ENCODE peak calls at places on chromosomes 7 and 10, in ten cellular contexts. One of them, this sample, is unnamed.
A peak's percentile ranks its signal among the peaks of the same experiment; 100 is the strongest.

GRCh38 chr7:39942883-39943282 is 7.2 kb upstream of the CDK13 start:
- DNase-seq in hepatocyte: no peak
- DNase-seq in PC-3: no peak
- DNase-seq in GM12891: no peak
- DNase-seq in tibial artery: no peak
- DNase-seq in NCI-H69: no peak
- DNase-seq in mammary epithelial cell: no peak
- DNase-seq in tibial nerve: no peak
- DNase-seq in HuH-7: no peak
- DNase-seq in fibroblast of gingiva: no peak
- DNase-seq in this sample: no peak

GRCh38 chr7:28358423-28358868 is 53.9 kb upstream of the CREB5 start:
- DNase-seq in hepatocyte: no peak
- DNase-seq in PC-3: peak; percentile 93
- DNase-seq in GM12891: no peak
- DNase-seq in tibial artery: no peak
- DNase-seq in NCI-H69: peak; percentile 50
- DNase-seq in mammary epithelial cell: peak; percentile 96
- DNase-seq in tibial nerve: no peak
- DNase-seq in HuH-7: no peak
- DNase-seq in fibroblast of gingiva: peak; percentile 97
- DNase-seq in this sample: peak; percentile 98

GRCh38 chr10:79404231-79404609 is 41.2 kb downstream of the ZCCHC24 start:
- DNase-seq in hepatocyte: peak; percentile 81
- DNase-seq in PC-3: peak; percentile 81
- DNase-seq in GM12891: no peak
- DNase-seq in tibial artery: peak; percentile 83
- DNase-seq in NCI-H69: no peak
- DNase-seq in mammary epithelial cell: peak; percentile 23
- DNase-seq in tibial nerve: peak; percentile 78
- DNase-seq in HuH-7: peak; percentile 37
- DNase-seq in fibroblast of gingiva: peak; percentile 88
- DNase-seq in this sample: peak; percentile 89

GRCh38 chr10:92814790-92815189 is 33.5 kb upstream of the EXOC6 start:
- DNase-seq in hepatocyte: no peak
- DNase-seq in PC-3: no peak
- DNase-seq in GM12891: no peak
- DNase-seq in tibial artery: no peak
- DNase-seq in NCI-H69: no peak
- DNase-seq in mammary epithelial cell: no peak
- DNase-seq in tibial nerve: no peak
- DNase-seq in HuH-7: no peak
- DNase-seq in fibroblast of gingiva: no peak
- DNase-seq in this sample: no peak

GRCh38 chr7:39091774-39092173 is 114.1 kb downstream of the POU6F2 start:
- DNase-seq in hepatocyte: no peak
- DNase-seq in PC-3: no peak
- DNase-seq in GM12891: no peak
- DNase-seq in tibial artery: no peak
- DNase-seq in NCI-H69: no peak
- DNase-seq in mammary epithelial cell: no peak
- DNase-seq in tibial nerve: no peak
- DNase-seq in HuH-7: no peak
- DNase-seq in fibroblast of gingiva: no peak
- DNase-seq in this sample: no peak

GRCh38 chr10:78203915-78204818 is 170.5 kb downstream of the RPS24 start:
- DNase-seq in hepatocyte: peak; percentile 81
- DNase-seq in PC-3: no peak
- DNase-seq in GM12891: no peak
- DNase-seq in tibial artery: no peak
- DNase-seq in NCI-H69: peak; percentile 72
- DNase-seq in mammary epithelial cell: no peak
- DNase-seq in tibial nerve: no peak
- DNase-seq in HuH-7: no peak
- DNase-seq in fibroblast of gingiva: no peak
- DNase-seq in this sample: peak; percentile 58

GRCh38 chr10:3867454-3868273 is 82.7 kb upstream of the KLF6 start:
- DNase-seq in hepatocyte: no peak
- DNase-seq in PC-3: peak; percentile 34
- DNase-seq in GM12891: no peak
- DNase-seq in tibial artery: no peak
- DNase-seq in NCI-H69: no peak
- DNase-seq in mammary epithelial cell: peak; percentile 55
- DNase-seq in tibial nerve: no peak
- DNase-seq in HuH-7: no peak
- DNase-seq in fibroblast of gingiva: no peak
- DNase-seq in this sample: no peak

GRCh38 chr10:25061125-25061524 is 44.7 kb downstream of the THNSL1 start:
- DNase-seq in hepatocyte: no peak
- DNase-seq in PC-3: no peak
- DNase-seq in GM12891: no peak
- DNase-seq in tibial artery: no peak
- DNase-seq in NCI-H69: peak; percentile 33
- DNase-seq in mammary epithelial cell: no peak
- DNase-seq in tibial nerve: no peak
- DNase-seq in HuH-7: no peak
- DNase-seq in fibroblast of gingiva: no peak
- DNase-seq in this sample: no peak

GRCh38 chr10:43076311-43076875 is 476 bp upstream of the RET start:
- DNase-seq in hepatocyte: no peak
- DNase-seq in PC-3: no peak
- DNase-seq in GM12891: no peak
- DNase-seq in tibial artery: no peak
- DNase-seq in NCI-H69: peak; percentile 11
- DNase-seq in mammary epithelial cell: peak; percentile 30
- DNase-seq in tibial nerve: no peak
- DNase-seq in HuH-7: no peak
- DNase-seq in fibroblast of gingiva: no peak
- DNase-seq in this sample: no peak

GRCh38 chr10:71383972-71384687 is 12.6 kb upstream of the CDH23 start:
- DNase-seq in hepatocyte: peak; percentile 75
- DNase-seq in PC-3: peak; percentile 58
- DNase-seq in GM12891: peak; percentile 62
- DNase-seq in tibial artery: peak; percentile 55
- DNase-seq in NCI-H69: peak; percentile 58
- DNase-seq in mammary epithelial cell: no peak
- DNase-seq in tibial nerve: peak; percentile 79
- DNase-seq in HuH-7: peak; percentile 84
- DNase-seq in fibroblast of gingiva: peak; percentile 14
- DNase-seq in this sample: peak; percentile 29

GRCh38 chr10:77165445-77166316 is 471.9 kb downstream of the KCNMA1 start:
- DNase-seq in hepatocyte: peak; percentile 75
- DNase-seq in PC-3: peak; percentile 100
- DNase-seq in GM12891: no peak
- DNase-seq in tibial artery: no peak
- DNase-seq in NCI-H69: peak; percentile 89
- DNase-seq in mammary epithelial cell: peak; percentile 68
- DNase-seq in tibial nerve: peak; percentile 65
- DNase-seq in HuH-7: peak; percentile 14
- DNase-seq in fibroblast of gingiva: peak; percentile 58
- DNase-seq in this sample: peak; percentile 64

GRCh38 chr7:81833401-81833800 is 63.6 kb upstream of the HGF start:
- DNase-seq in hepatocyte: no peak
- DNase-seq in PC-3: no peak
- DNase-seq in GM12891: no peak
- DNase-seq in tibial artery: no peak
- DNase-seq in NCI-H69: no peak
- DNase-seq in mammary epithelial cell: no peak
- DNase-seq in tibial nerve: no peak
- DNase-seq in HuH-7: no peak
- DNase-seq in fibroblast of gingiva: peak; percentile 10
- DNase-seq in this sample: peak; percentile 73

GRCh38 chr10:125020386-125020785 is 78.5 kb downstream of the ZRANB1 start:
- DNase-seq in hepatocyte: no peak
- DNase-seq in PC-3: no peak
- DNase-seq in GM12891: no peak
- DNase-seq in tibial artery: no peak
- DNase-seq in NCI-H69: no peak
- DNase-seq in mammary epithelial cell: no peak
- DNase-seq in tibial nerve: no peak
- DNase-seq in HuH-7: no peak
- DNase-seq in fibroblast of gingiva: no peak
- DNase-seq in this sample: no peak

GRCh38 chr7:4612939-4613841 is 68.9 kb upstream of the FOXK1 start:
- DNase-seq in hepatocyte: no peak
- DNase-seq in PC-3: no peak
- DNase-seq in GM12891: no peak
- DNase-seq in tibial artery: peak; percentile 30
- DNase-seq in NCI-H69: no peak
- DNase-seq in mammary epithelial cell: peak; percentile 20
- DNase-seq in tibial nerve: no peak
- DNase-seq in HuH-7: no peak
- DNase-seq in fibroblast of gingiva: peak; percentile 15
- DNase-seq in this sample: peak; percentile 65

GRCh38 chr7:43591551-43592180 is 8.8 kb downstream of the STK17A start:
- DNase-seq in hepatocyte: no peak
- DNase-seq in PC-3: peak; percentile 39
- DNase-seq in GM12891: no peak
- DNase-seq in tibial artery: no peak
- DNase-seq in NCI-H69: no peak
- DNase-seq in mammary epithelial cell: peak; percentile 73
- DNase-seq in tibial nerve: no peak
- DNase-seq in HuH-7: no peak
- DNase-seq in fibroblast of gingiva: no peak
- DNase-seq in this sample: peak; percentile 34

GRCh38 chr7:37495574-37496184 is 47.0 kb upstream of the ELMO1 start:
- DNase-seq in hepatocyte: peak; percentile 37
- DNase-seq in PC-3: peak; percentile 39
- DNase-seq in GM12891: no peak
- DNase-seq in tibial artery: no peak
- DNase-seq in NCI-H69: peak; percentile 29
- DNase-seq in mammary epithelial cell: peak; percentile 25
- DNase-seq in tibial nerve: peak; percentile 53
- DNase-seq in HuH-7: peak; percentile 23
- DNase-seq in fibroblast of gingiva: peak; percentile 26
- DNase-seq in this sample: peak; percentile 22

GRCh38 chr10:77001186-77001585 is 636.4 kb downstream of the KCNMA1 start:
- DNase-seq in hepatocyte: no peak
- DNase-seq in PC-3: no peak
- DNase-seq in GM12891: no peak
- DNase-seq in tibial artery: no peak
- DNase-seq in NCI-H69: no peak
- DNase-seq in mammary epithelial cell: no peak
- DNase-seq in tibial nerve: no peak
- DNase-seq in HuH-7: no peak
- DNase-seq in fibroblast of gingiva: no peak
- DNase-seq in this sample: no peak

GRCh38 chr7:1961776-1962276 is 270.9 kb downstream of the MAD1L1 start:
- DNase-seq in hepatocyte: no peak
- DNase-seq in PC-3: peak; percentile 31
- DNase-seq in GM12891: no peak
- DNase-seq in tibial artery: no peak
- DNase-seq in NCI-H69: no peak
- DNase-seq in mammary epithelial cell: peak; percentile 90
- DNase-seq in tibial nerve: no peak
- DNase-seq in HuH-7: no peak
- DNase-seq in fibroblast of gingiva: no peak
- DNase-seq in this sample: peak; percentile 85

GRCh38 chr10:24349379-24350110 is 140.6 kb downstream of the KIAA1217 start:
- DNase-seq in hepatocyte: no peak
- DNase-seq in PC-3: peak; percentile 87
- DNase-seq in GM12891: no peak
- DNase-seq in tibial artery: no peak
- DNase-seq in NCI-H69: no peak
- DNase-seq in mammary epithelial cell: peak; percentile 74
- DNase-seq in tibial nerve: no peak
- DNase-seq in HuH-7: no peak
- DNase-seq in fibroblast of gingiva: peak; percentile 65
- DNase-seq in this sample: peak; percentile 30

GRCh38 chr7:7799138-7799537 is 80.7 kb upstream of the RPA3 start:
- DNase-seq in hepatocyte: peak; percentile 42
- DNase-seq in PC-3: peak; percentile 73
- DNase-seq in GM12891: no peak
- DNase-seq in tibial artery: no peak
- DNase-seq in NCI-H69: peak; percentile 82
- DNase-seq in mammary epithelial cell: no peak
- DNase-seq in tibial nerve: no peak
- DNase-seq in HuH-7: no peak
- DNase-seq in fibroblast of gingiva: peak; percentile 46
- DNase-seq in this sample: peak; percentile 49

GRCh38 chr10:97025613-97026242 is 160.0 kb downstream of the SLIT1 start:
- DNase-seq in hepatocyte: peak; percentile 49
- DNase-seq in PC-3: peak; percentile 25
- DNase-seq in GM12891: no peak
- DNase-seq in tibial artery: peak; percentile 35
- DNase-seq in NCI-H69: peak; percentile 58
- DNase-seq in mammary epithelial cell: peak; percentile 20
- DNase-seq in tibial nerve: peak; percentile 59
- DNase-seq in HuH-7: peak; percentile 84
- DNase-seq in fibroblast of gingiva: peak; percentile 64
- DNase-seq in this sample: peak; percentile 55

GRCh38 chr10:10499839-10500238 is 517.8 kb upstream of the CELF2 start:
- DNase-seq in hepatocyte: no peak
- DNase-seq in PC-3: no peak
- DNase-seq in GM12891: no peak
- DNase-seq in tibial artery: no peak
- DNase-seq in NCI-H69: no peak
- DNase-seq in mammary epithelial cell: no peak
- DNase-seq in tibial nerve: no peak
- DNase-seq in HuH-7: no peak
- DNase-seq in fibroblast of gingiva: peak; percentile 7
- DNase-seq in this sample: peak; percentile 58

GRCh38 chr10:21260793-21261149 is 264.7 kb downstream of the SKIDA1 start:
- DNase-seq in hepatocyte: no peak
- DNase-seq in PC-3: no peak
- DNase-seq in GM12891: no peak
- DNase-seq in tibial artery: no peak
- DNase-seq in NCI-H69: no peak
- DNase-seq in mammary epithelial cell: no peak
- DNase-seq in tibial nerve: no peak
- DNase-seq in HuH-7: no peak
- DNase-seq in fibroblast of gingiva: no peak
- DNase-seq in this sample: peak; percentile 23

GRCh38 chr7:120867932-120868331 is 10.0 kb upstream of the TSPAN12 start:
- DNase-seq in hepatocyte: no peak
- DNase-seq in PC-3: peak; percentile 66
- DNase-seq in GM12891: no peak
- DNase-seq in tibial artery: no peak
- DNase-seq in NCI-H69: no peak
- DNase-seq in mammary epithelial cell: peak; percentile 16
- DNase-seq in tibial nerve: no peak
- DNase-seq in HuH-7: no peak
- DNase-seq in fibroblast of gingiva: no peak
- DNase-seq in this sample: no peak

GRCh38 chr10:80075781-80076180 is 2.7 kb upstream of the TMEM254 start:
- DNase-seq in hepatocyte: no peak
- DNase-seq in PC-3: peak; percentile 88
- DNase-seq in GM12891: no peak
- DNase-seq in tibial artery: no peak
- DNase-seq in NCI-H69: no peak
- DNase-seq in mammary epithelial cell: peak; percentile 75
- DNase-seq in tibial nerve: no peak
- DNase-seq in HuH-7: no peak
- DNase-seq in fibroblast of gingiva: no peak
- DNase-seq in this sample: peak; percentile 8

GRCh38 chr10:89668391-89669180 is 23.5 kb upstream of the PANK1 start:
- DNase-seq in hepatocyte: peak; percentile 60
- DNase-seq in PC-3: peak; percentile 6
- DNase-seq in GM12891: no peak
- DNase-seq in tibial artery: no peak
- DNase-seq in NCI-H69: peak; percentile 78
- DNase-seq in mammary epithelial cell: peak; percentile 16
- DNase-seq in tibial nerve: no peak
- DNase-seq in HuH-7: no peak
- DNase-seq in fibroblast of gingiva: no peak
- DNase-seq in this sample: no peak

GRCh38 chr7:73758581-73759138 is 11.4 kb downstream of the CLDN3 start:
- DNase-seq in hepatocyte: peak; percentile 36
- DNase-seq in PC-3: no peak
- DNase-seq in GM12891: no peak
- DNase-seq in tibial artery: no peak
- DNase-seq in NCI-H69: peak; percentile 47
- DNase-seq in mammary epithelial cell: no peak
- DNase-seq in tibial nerve: no peak
- DNase-seq in HuH-7: no peak
- DNase-seq in fibroblast of gingiva: no peak
- DNase-seq in this sample: no peak

GRCh38 chr10:27741173-27742091 is 4.2 kb downstream of the MKX start:
- DNase-seq in hepatocyte: peak; percentile 8
- DNase-seq in PC-3: no peak
- DNase-seq in GM12891: peak; percentile 1
- DNase-seq in tibial artery: no peak
- DNase-seq in NCI-H69: no peak
- DNase-seq in mammary epithelial cell: no peak
- DNase-seq in tibial nerve: no peak
- DNase-seq in HuH-7: no peak
- DNase-seq in fibroblast of gingiva: no peak
- DNase-seq in this sample: no peak